ENCODE peak calls at places on chromosomes 7 and 10, in four cellular contexts. W is neural crest cell, L is MCF 10A, N is GM12865. R is an unnamed sample.

GRCh38 chr7:43439631-43440401 is 143.1 kb upstream of the STK17A start:
- DNase-seq in W (peak), L (peak), N (peak), R (peak)

GRCh38 chr7:7773334-7774308 is 55.2 kb upstream of the RPA3 start:
- DNase-seq in W (no peak), L (no peak), N (peak), R (no peak)

GRCh38 chr10:12503311-12503710 is 154.0 kb downstream of the CAMK1D start:
- DNase-seq in W (no peak), L (no peak), N (no peak), R (no peak)

GRCh38 chr7:81871606-81872265 is 101.9 kb upstream of the HGF start:
- DNase-seq in W (no peak), L (no peak), N (no peak), R (no peak)

GRCh38 chr7:155388561-155388960 is 69.4 kb upstream of the EN2 start:
- DNase-seq in W (no peak), L (no peak), N (no peak), R (no peak)

GRCh38 chr10:118698421-118698820 is 56.3 kb downstream of the CACUL1 start:
- DNase-seq in W (no peak), L (peak), N (peak), R (peak)

GRCh38 chr7:98283127-98283886 is 1.8 kb downstream of the BRI3 start:
- DNase-seq in W (no peak), L (peak), N (no peak), R (no peak)

GRCh38 chr7:150340024-150340749 is 1.2 kb downstream of the RARRES2 start:
- DNase-seq in W (no peak), L (no peak), N (no peak), R (peak)

GRCh38 chr10:42551582-42552187 is 86.7 kb downstream of the ZNF33B start:
- DNase-seq in W (no peak), L (peak), N (peak), R (no peak)

GRCh38 chr10:34698979-34699378 is 116.1 kb downstream of the PARD3 start:
- DNase-seq in W (no peak), L (peak), N (no peak), R (no peak)

GRCh38 chr7:3597243-3597642 is 296.2 kb downstream of the SDK1 start:
- DNase-seq in W (no peak), L (no peak), N (peak), R (no peak)

GRCh38 chr10:76547352-76547972 is 1090.1 kb downstream of the KCNMA1 start:
- DNase-seq in W (peak), L (peak), N (peak), R (peak)

GRCh38 chr10:92847185-92847864 is 995 bp upstream of the EXOC6 start:
- DNase-seq in W (no peak), L (peak), N (no peak), R (no peak)

GRCh38 chr7:157703131-157703530 is 366.3 kb downstream of the DNAJB6 start:
- DNase-seq in W (no peak), L (no peak), N (no peak), R (no peak)

GRCh38 chr10:13865758-13866491 is 279.2 kb downstream of the PRPF18 start:
- DNase-seq in W (peak), L (peak), N (no peak), R (no peak)

GRCh38 chr10:26790596-26790995 is 70.2 kb downstream of the ABI1 start:
- DNase-seq in W (no peak), L (peak), N (no peak), R (no peak)

GRCh38 chr10:126468876-126469643 is 80.8 kb upstream of the ADAM12 start:
- DNase-seq in W (no peak), L (no peak), N (peak), R (no peak)

GRCh38 chr7:151340794-151341356 is 737 bp upstream of the NUB1 start:
- DNase-seq in W (no peak), L (no peak), N (no peak), R (no peak)
- TF ChIP-seq CTCF in W (no peak), L (no peak), N (no peak), R (no peak)

DNA sequence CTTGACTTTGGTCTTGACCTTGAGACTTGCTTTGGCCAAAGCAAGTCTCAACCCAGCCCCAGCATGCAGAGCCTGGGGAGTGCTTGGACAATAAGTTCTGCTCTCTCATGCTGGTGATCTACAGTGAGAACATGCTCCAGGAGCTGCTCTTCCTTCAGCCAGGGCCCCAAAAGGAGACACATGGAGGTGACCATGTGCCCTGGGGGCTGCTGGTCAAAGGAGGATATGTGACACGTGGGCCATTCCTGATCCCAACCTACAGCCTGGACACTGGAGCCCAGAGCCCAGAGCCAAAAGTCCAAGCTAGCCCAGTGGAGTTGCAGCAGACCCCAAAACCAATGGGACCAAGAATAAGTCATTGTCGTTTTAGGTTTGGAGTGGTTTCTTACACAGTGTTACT is 78.2 kb upstream of the CHST15 start:
- DNase-seq in W (no peak), L (no peak), N (no peak), R (no peak)
- TF ChIP-seq CTCF in W (no peak), L (no peak), N (no peak), R (no peak)

GRCh38 chr7:99997545-99998137 is 17.8 kb upstream of the ZKSCAN1 start:
- DNase-seq in W (no peak), L (no peak), N (peak), R (peak)
- TF ChIP-seq CTCF in W (no peak), L (no peak), N (peak), R (peak)

GRCh38 chr7:78226059-78226658 is 427.6 kb downstream of the PHTF2 start:
- DNase-seq in W (peak), L (peak), N (peak), R (no peak)
- TF ChIP-seq CTCF in W (peak), L (peak), N (peak), R (peak)

DNA sequence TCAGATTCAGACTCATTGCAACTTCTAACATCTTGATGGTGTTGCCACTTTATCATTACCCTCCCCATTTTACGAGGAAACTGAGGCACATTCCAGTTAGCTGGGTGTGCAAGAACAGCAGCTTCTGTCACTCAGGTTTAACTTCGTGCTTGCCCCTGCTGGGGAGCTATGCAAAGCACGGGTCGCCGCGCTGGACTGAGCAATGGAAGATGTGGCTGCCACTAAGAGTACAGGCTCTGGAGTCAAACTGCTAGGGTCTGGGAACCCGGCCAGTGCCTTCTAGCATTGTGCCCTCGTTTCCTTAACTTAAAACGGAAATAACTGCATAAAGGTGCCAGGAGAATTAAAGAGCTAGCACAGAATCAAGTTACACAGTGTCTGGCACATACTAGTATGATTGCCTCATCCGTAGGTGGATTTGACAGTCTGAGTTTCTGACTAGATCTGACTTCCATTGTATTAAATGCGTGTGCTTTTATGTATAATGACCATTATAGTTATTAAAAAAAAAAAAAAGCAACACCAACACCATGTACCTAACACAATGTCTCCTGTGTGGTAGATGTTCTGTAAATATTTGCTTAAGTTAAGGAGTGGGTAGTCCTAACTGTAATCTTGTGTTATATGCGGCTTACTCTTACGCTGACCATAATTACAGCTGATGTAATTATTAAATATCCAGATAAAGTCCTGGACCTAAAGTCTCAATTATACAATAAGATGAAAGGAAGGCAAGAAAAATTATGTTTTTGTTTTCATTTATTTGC is 842 bp downstream of the ZNF22 start:
- DNase-seq in W (no peak), L (peak), N (peak), R (peak)
- TF ChIP-seq CTCF in W (peak), L (peak), N (peak), R (no peak)

GRCh38 chr10:19411119-19411518 is 362.5 kb downstream of the MALRD1 start:
- DNase-seq in W (no peak), L (no peak), N (no peak), R (no peak)

GRCh38 chr10:19417740-19418139 is 369.1 kb downstream of the MALRD1 start:
- DNase-seq in W (no peak), L (no peak), N (no peak), R (no peak)

GRCh38 chr10:19408924-19409323 is 360.3 kb downstream of the MALRD1 start:
- DNase-seq in W (no peak), L (no peak), N (no peak), R (no peak)

GRCh38 chr10:19416164-19416563 is 367.6 kb downstream of the MALRD1 start:
- DNase-seq in W (no peak), L (no peak), N (no peak), R (no peak)

GRCh38 chr10:19412531-19412930 is 363.9 kb downstream of the MALRD1 start:
- DNase-seq in W (no peak), L (peak), N (peak), R (no peak)
- TF ChIP-seq CTCF in W (peak), L (peak), N (peak), R (no peak)